ENCODE peak calls at places on chromosomes 11 and 22, in seven cellular contexts. K is IMR-90; G is tibial artery; D is endothelial cell; L is stimulated activated naive B cell treated with anti-CD40 and anti-IgM and Interleukin-4, amounts not matched to agents 10 μg/mL and 1 μg/mL and 100 μg/mL, for 72 hours; O is RCC 7860; R is endothelial cell of umbilical vein. E is an unnamed sample.

GRCh38 chr11:8091671-8092070 is 10.7 kb downstream of the TUB start:
- DNase-seq in K (no peak), G (no peak), D (no peak), L (no peak), O (no peak), R (no peak), E (no peak)

GRCh38 chr22:28710889-28711285 is 30.7 kb downstream of the CHEK2 start:
- DNase-seq in K (peak), G (no peak), D (no peak), L (no peak), O (no peak), R (peak), E (no peak)

GRCh38 chr11:85665756-85666155 is 827 bp upstream of the CREBZF start:
- DNase-seq in K (no peak), G (no peak), D (no peak), L (no peak), O (no peak), R (no peak), E (no peak)

GRCh38 chr22:50340157-50340879 is 2.8 kb upstream of the PPP6R2 start:
- DNase-seq in K (no peak), G (no peak), D (no peak), L (no peak), O (no peak), R (no peak), E (no peak)

GRCh38 chr22:25403752-25404471 is 160.6 kb upstream of the GRK3 start:
- DNase-seq in K (peak), G (no peak), D (no peak), L (no peak), O (no peak), R (no peak), E (no peak)

GRCh38 chr11:82980292-82980691 is 78.8 kb downstream of the DDIAS start:
- DNase-seq in K (peak), G (no peak), D (no peak), L (no peak), O (peak), R (peak), E (peak)

GRCh38 chr11:76166314-76166713 is 40.0 kb downstream of the WNT11 start:
- DNase-seq in K (no peak), G (no peak), D (no peak), L (peak), O (no peak), R (no peak), E (peak)

GRCh38 chr11:107752954-107753822 is 41.3 kb upstream of the SLN start:
- DNase-seq in K (no peak), G (no peak), D (no peak), L (no peak), O (peak), R (no peak), E (no peak)

GRCh38 chr11:9609002-9609759 is 35.7 kb downstream of the WEE1 start:
- DNase-seq in K (no peak), G (no peak), D (no peak), L (peak), O (no peak), R (no peak), E (no peak)

E was measured in A172.